ENCODE peak calls at places on chromosomes 7 and 10, in seven cellular contexts. One of them, this sample, is unnamed.

GRCh38 chr7:91325731-91326130 is 61.5 kb downstream of the FZD1 start:
- DNase-seq in CD8-positive, alpha-beta memory T cell: no peak
- DNase-seq in activated CD4-positive, alpha-beta T cell treated with anti-CD3 and anti-CD28 coated beads, Interleukin-2, amount 50 U/mL, for 24 hours: no peak
- DNase-seq in NCI-H510A: no peak
- DNase-seq in AG08395: peak; percentile 24
- DNase-seq in tibial artery: no peak
- DNase-seq in T-helper 1 cell: no peak
- DNase-seq in this sample: peak; percentile 8

GRCh38 chr7:18425873-18426520 is 69.6 kb upstream of the HDAC9 start:
- DNase-seq in tibial artery: no peak
- DNase-seq in T-helper 1 cell: no peak
- DNase-seq in activated CD4-positive, alpha-beta T cell treated with anti-CD3 and anti-CD28 coated beads, Interleukin-2, amount 50 U/mL, for 24 hours: no peak
- DNase-seq in AG08395: no peak
- DNase-seq in CD8-positive, alpha-beta memory T cell: no peak
- DNase-seq in NCI-H510A: no peak
- DNase-seq in this sample: no peak

GRCh38 chr10:3365630-3366029 is 193.0 kb upstream of the PITRM1 start:
- DNase-seq in AG08395: no peak
- DNase-seq in T-helper 1 cell: no peak
- DNase-seq in NCI-H510A: no peak
- DNase-seq in tibial artery: no peak
- DNase-seq in activated CD4-positive, alpha-beta T cell treated with anti-CD3 and anti-CD28 coated beads, Interleukin-2, amount 50 U/mL, for 24 hours: no peak
- DNase-seq in CD8-positive, alpha-beta memory T cell: no peak
- DNase-seq in this sample: peak; percentile 69

GRCh38 chr7:51636503-51636902 is 319.9 kb upstream of the COBL start:
- DNase-seq in activated CD4-positive, alpha-beta T cell treated with anti-CD3 and anti-CD28 coated beads, Interleukin-2, amount 50 U/mL, for 24 hours: no peak
- DNase-seq in AG08395: no peak
- DNase-seq in tibial artery: no peak
- DNase-seq in CD8-positive, alpha-beta memory T cell: no peak
- DNase-seq in T-helper 1 cell: no peak
- DNase-seq in NCI-H510A: no peak
- DNase-seq in this sample: no peak

GRCh38 chr7:111107576-111107975 is 16.6 kb downstream of the LRRN3 start:
- DNase-seq in T-helper 1 cell: no peak
- DNase-seq in tibial artery: no peak
- DNase-seq in CD8-positive, alpha-beta memory T cell: no peak
- DNase-seq in activated CD4-positive, alpha-beta T cell treated with anti-CD3 and anti-CD28 coated beads, Interleukin-2, amount 50 U/mL, for 24 hours: no peak
- DNase-seq in AG08395: no peak
- DNase-seq in NCI-H510A: no peak
- DNase-seq in this sample: no peak

GRCh38 chr10:45374451-45375052 is 536 bp downstream of the ALOX5 start:
- DNase-seq in T-helper 1 cell: no peak
- DNase-seq in NCI-H510A: no peak
- DNase-seq in tibial artery: no peak
- DNase-seq in CD8-positive, alpha-beta memory T cell: no peak
- DNase-seq in activated CD4-positive, alpha-beta T cell treated with anti-CD3 and anti-CD28 coated beads, Interleukin-2, amount 50 U/mL, for 24 hours: no peak
- DNase-seq in AG08395: peak; percentile 1
- DNase-seq in this sample: no peak

GRCh38 chr7:113392421-113392820 is 274.1 kb upstream of the SMIM30 start:
- DNase-seq in activated CD4-positive, alpha-beta T cell treated with anti-CD3 and anti-CD28 coated beads, Interleukin-2, amount 50 U/mL, for 24 hours: no peak
- DNase-seq in CD8-positive, alpha-beta memory T cell: no peak
- DNase-seq in tibial artery: no peak
- DNase-seq in NCI-H510A: no peak
- DNase-seq in AG08395: no peak
- DNase-seq in T-helper 1 cell: no peak
- DNase-seq in this sample: no peak

GRCh38 chr7:150903627-150904026 is 51.3 kb downstream of the AOC1 start:
- DNase-seq in tibial artery: no peak
- DNase-seq in activated CD4-positive, alpha-beta T cell treated with anti-CD3 and anti-CD28 coated beads, Interleukin-2, amount 50 U/mL, for 24 hours: no peak
- DNase-seq in T-helper 1 cell: no peak
- DNase-seq in CD8-positive, alpha-beta memory T cell: no peak
- DNase-seq in NCI-H510A: no peak
- DNase-seq in AG08395: peak; percentile 67
- DNase-seq in this sample: no peak

GRCh38 chr7:76037310-76037709 is 10.5 kb downstream of the STYXL1 start:
- DNase-seq in T-helper 1 cell: no peak
- DNase-seq in tibial artery: peak; percentile 45
- DNase-seq in NCI-H510A: no peak
- DNase-seq in AG08395: peak; percentile 96
- DNase-seq in CD8-positive, alpha-beta memory T cell: no peak
- DNase-seq in activated CD4-positive, alpha-beta T cell treated with anti-CD3 and anti-CD28 coated beads, Interleukin-2, amount 50 U/mL, for 24 hours: no peak
- DNase-seq in this sample: no peak

GRCh38 chr10:20892796-20893195 is 4.3 kb downstream of the NEBL start:
- DNase-seq in NCI-H510A: no peak
- DNase-seq in AG08395: no peak
- DNase-seq in tibial artery: no peak
- DNase-seq in T-helper 1 cell: no peak
- DNase-seq in activated CD4-positive, alpha-beta T cell treated with anti-CD3 and anti-CD28 coated beads, Interleukin-2, amount 50 U/mL, for 24 hours: no peak
- DNase-seq in CD8-positive, alpha-beta memory T cell: no peak
- DNase-seq in this sample: no peak

GRCh38 chr7:156222151-156222550 is 409.9 kb upstream of the SHH start:
- DNase-seq in tibial artery: no peak
- DNase-seq in AG08395: no peak
- DNase-seq in T-helper 1 cell: no peak
- DNase-seq in activated CD4-positive, alpha-beta T cell treated with anti-CD3 and anti-CD28 coated beads, Interleukin-2, amount 50 U/mL, for 24 hours: no peak
- DNase-seq in CD8-positive, alpha-beta memory T cell: no peak
- DNase-seq in NCI-H510A: no peak
- DNase-seq in this sample: no peak

GRCh38 chr10:10552948-10553347 is 464.7 kb upstream of the CELF2 start:
- DNase-seq in T-helper 1 cell: no peak
- DNase-seq in CD8-positive, alpha-beta memory T cell: no peak
- DNase-seq in AG08395: no peak
- DNase-seq in NCI-H510A: no peak
- DNase-seq in activated CD4-positive, alpha-beta T cell treated with anti-CD3 and anti-CD28 coated beads, Interleukin-2, amount 50 U/mL, for 24 hours: no peak
- DNase-seq in tibial artery: no peak
- DNase-seq in this sample: no peak

GRCh38 chr7:40175725-40176510 is 41.1 kb downstream of the SUGCT start:
- DNase-seq in T-helper 1 cell: no peak
- DNase-seq in CD8-positive, alpha-beta memory T cell: no peak
- DNase-seq in AG08395: peak; percentile 55
- DNase-seq in NCI-H510A: no peak
- DNase-seq in tibial artery: no peak
- DNase-seq in activated CD4-positive, alpha-beta T cell treated with anti-CD3 and anti-CD28 coated beads, Interleukin-2, amount 50 U/mL, for 24 hours: no peak
- DNase-seq in this sample: no peak

GRCh38 chr7:49174396-49174795 is 250.0 kb downstream of the CDC14C start:
- DNase-seq in T-helper 1 cell: no peak
- DNase-seq in NCI-H510A: no peak
- DNase-seq in tibial artery: no peak
- DNase-seq in CD8-positive, alpha-beta memory T cell: no peak
- DNase-seq in activated CD4-positive, alpha-beta T cell treated with anti-CD3 and anti-CD28 coated beads, Interleukin-2, amount 50 U/mL, for 24 hours: no peak
- DNase-seq in AG08395: no peak
- DNase-seq in this sample: no peak

GRCh38 chr10:20740128-20740527 is 157.0 kb downstream of the NEBL start:
- DNase-seq in NCI-H510A: no peak
- DNase-seq in T-helper 1 cell: no peak
- DNase-seq in CD8-positive, alpha-beta memory T cell: no peak
- DNase-seq in tibial artery: no peak
- DNase-seq in activated CD4-positive, alpha-beta T cell treated with anti-CD3 and anti-CD28 coated beads, Interleukin-2, amount 50 U/mL, for 24 hours: no peak
- DNase-seq in AG08395: no peak
- DNase-seq in this sample: no peak

GRCh38 chr7:26944486-26944885 is 80.1 kb upstream of the SKAP2 start:
- DNase-seq in activated CD4-positive, alpha-beta T cell treated with anti-CD3 and anti-CD28 coated beads, Interleukin-2, amount 50 U/mL, for 24 hours: no peak
- DNase-seq in T-helper 1 cell: no peak
- DNase-seq in NCI-H510A: no peak
- DNase-seq in CD8-positive, alpha-beta memory T cell: no peak
- DNase-seq in tibial artery: no peak
- DNase-seq in AG08395: no peak
- DNase-seq in this sample: peak; percentile 4

GRCh38 chr7:82131224-82131623 is 312.4 kb downstream of the CACNA2D1 start:
- DNase-seq in tibial artery: no peak
- DNase-seq in T-helper 1 cell: no peak
- DNase-seq in NCI-H510A: no peak
- DNase-seq in activated CD4-positive, alpha-beta T cell treated with anti-CD3 and anti-CD28 coated beads, Interleukin-2, amount 50 U/mL, for 24 hours: no peak
- DNase-seq in AG08395: no peak
- DNase-seq in CD8-positive, alpha-beta memory T cell: no peak
- DNase-seq in this sample: no peak

GRCh38 chr10:78579995-78580394 is 488.8 kb upstream of the ZMIZ1 start:
- DNase-seq in CD8-positive, alpha-beta memory T cell: no peak
- DNase-seq in activated CD4-positive, alpha-beta T cell treated with anti-CD3 and anti-CD28 coated beads, Interleukin-2, amount 50 U/mL, for 24 hours: no peak
- DNase-seq in T-helper 1 cell: no peak
- DNase-seq in NCI-H510A: no peak
- DNase-seq in tibial artery: no peak
- DNase-seq in AG08395: no peak
- DNase-seq in this sample: peak; percentile 50

GRCh38 chr10:58465641-58466040 is 47.0 kb upstream of the BICC1 start:
- DNase-seq in T-helper 1 cell: no peak
- DNase-seq in activated CD4-positive, alpha-beta T cell treated with anti-CD3 and anti-CD28 coated beads, Interleukin-2, amount 50 U/mL, for 24 hours: no peak
- DNase-seq in AG08395: no peak
- DNase-seq in tibial artery: no peak
- DNase-seq in CD8-positive, alpha-beta memory T cell: no peak
- DNase-seq in NCI-H510A: no peak
- DNase-seq in this sample: no peak

GRCh38 chr7:17230099-17230807 is 68.2 kb upstream of the AHR start:
- DNase-seq in tibial artery: no peak
- DNase-seq in AG08395: no peak
- DNase-seq in T-helper 1 cell: no peak
- DNase-seq in CD8-positive, alpha-beta memory T cell: no peak
- DNase-seq in NCI-H510A: no peak
- DNase-seq in activated CD4-positive, alpha-beta T cell treated with anti-CD3 and anti-CD28 coated beads, Interleukin-2, amount 50 U/mL, for 24 hours: no peak
- DNase-seq in this sample: no peak

GRCh38 chr10:79155301-79156081 is 86.7 kb downstream of the ZMIZ1 start:
- DNase-seq in CD8-positive, alpha-beta memory T cell: no peak
- DNase-seq in NCI-H510A: no peak
- DNase-seq in AG08395: no peak
- DNase-seq in T-helper 1 cell: no peak
- DNase-seq in activated CD4-positive, alpha-beta T cell treated with anti-CD3 and anti-CD28 coated beads, Interleukin-2, amount 50 U/mL, for 24 hours: no peak
- DNase-seq in tibial artery: peak; percentile 72
- DNase-seq in this sample: no peak

GRCh38 chr7:93148135-93148534 is at the start of gene SAMD9L:
- DNase-seq in CD8-positive, alpha-beta memory T cell: no peak
- DNase-seq in AG08395: peak; percentile 26
- DNase-seq in activated CD4-positive, alpha-beta T cell treated with anti-CD3 and anti-CD28 coated beads, Interleukin-2, amount 50 U/mL, for 24 hours: no peak
- DNase-seq in tibial artery: no peak
- DNase-seq in T-helper 1 cell: no peak
- DNase-seq in NCI-H510A: no peak
- DNase-seq in this sample: no peak

GRCh38 chr10:27659786-27660185 is 85.8 kb downstream of the MKX start:
- DNase-seq in T-helper 1 cell: no peak
- DNase-seq in activated CD4-positive, alpha-beta T cell treated with anti-CD3 and anti-CD28 coated beads, Interleukin-2, amount 50 U/mL, for 24 hours: no peak
- DNase-seq in NCI-H510A: no peak
- DNase-seq in CD8-positive, alpha-beta memory T cell: no peak
- DNase-seq in AG08395: no peak
- DNase-seq in tibial artery: no peak
- DNase-seq in this sample: no peak

GRCh38 chr10:88092975-88093374 is 229.6 kb downstream of the PTEN start:
- DNase-seq in activated CD4-positive, alpha-beta T cell treated with anti-CD3 and anti-CD28 coated beads, Interleukin-2, amount 50 U/mL, for 24 hours: no peak
- DNase-seq in AG08395: no peak
- DNase-seq in T-helper 1 cell: no peak
- DNase-seq in tibial artery: no peak
- DNase-seq in NCI-H510A: peak; percentile 19
- DNase-seq in CD8-positive, alpha-beta memory T cell: no peak
- DNase-seq in this sample: no peak

GRCh38 chr10:7811000-7811399 is 7.3 kb upstream of the TAF3 start:
- DNase-seq in AG08395: no peak
- DNase-seq in CD8-positive, alpha-beta memory T cell: no peak
- DNase-seq in tibial artery: no peak
- DNase-seq in T-helper 1 cell: no peak
- DNase-seq in NCI-H510A: no peak
- DNase-seq in activated CD4-positive, alpha-beta T cell treated with anti-CD3 and anti-CD28 coated beads, Interleukin-2, amount 50 U/mL, for 24 hours: no peak
- DNase-seq in this sample: no peak

GRCh38 chr10:110872984-110873569 is 1.3 kb downstream of the PDCD4 start:
- DNase-seq in tibial artery: no peak
- DNase-seq in AG08395: no peak
- DNase-seq in CD8-positive, alpha-beta memory T cell: no peak
- DNase-seq in T-helper 1 cell: no peak
- DNase-seq in activated CD4-positive, alpha-beta T cell treated with anti-CD3 and anti-CD28 coated beads, Interleukin-2, amount 50 U/mL, for 24 hours: no peak
- DNase-seq in NCI-H510A: no peak
- DNase-seq in this sample: no peak

GRCh38 chr10:73967544-73967943 is 30.4 kb upstream of the VCL start:
- DNase-seq in AG08395: no peak
- DNase-seq in CD8-positive, alpha-beta memory T cell: no peak
- DNase-seq in activated CD4-positive, alpha-beta T cell treated with anti-CD3 and anti-CD28 coated beads, Interleukin-2, amount 50 U/mL, for 24 hours: no peak
- DNase-seq in NCI-H510A: no peak
- DNase-seq in T-helper 1 cell: no peak
- DNase-seq in tibial artery: no peak
- DNase-seq in this sample: no peak

GRCh38 chr7:155935726-155936125 is 123.5 kb upstream of the SHH start:
- DNase-seq in CD8-positive, alpha-beta memory T cell: no peak
- DNase-seq in tibial artery: no peak
- DNase-seq in AG08395: no peak
- DNase-seq in T-helper 1 cell: no peak
- DNase-seq in NCI-H510A: no peak
- DNase-seq in activated CD4-positive, alpha-beta T cell treated with anti-CD3 and anti-CD28 coated beads, Interleukin-2, amount 50 U/mL, for 24 hours: no peak
- DNase-seq in this sample: no peak

GRCh38 chr10:94224656-94225055 is 138.1 kb downstream of the NOC3L start:
- DNase-seq in activated CD4-positive, alpha-beta T cell treated with anti-CD3 and anti-CD28 coated beads, Interleukin-2, amount 50 U/mL, for 24 hours: no peak
- DNase-seq in tibial artery: no peak
- DNase-seq in NCI-H510A: no peak
- DNase-seq in CD8-positive, alpha-beta memory T cell: no peak
- DNase-seq in AG08395: peak; percentile 42
- DNase-seq in T-helper 1 cell: no peak
- DNase-seq in this sample: no peak

GRCh38 chr10:55470840-55471239 is 669.8 kb upstream of the PCDH15 start:
- DNase-seq in CD8-positive, alpha-beta memory T cell: no peak
- DNase-seq in AG08395: no peak
- DNase-seq in activated CD4-positive, alpha-beta T cell treated with anti-CD3 and anti-CD28 coated beads, Interleukin-2, amount 50 U/mL, for 24 hours: no peak
- DNase-seq in NCI-H510A: no peak
- DNase-seq in T-helper 1 cell: no peak
- DNase-seq in tibial artery: no peak
- DNase-seq in this sample: no peak

GRCh38 chr7:85714182-85714581 is 527.3 kb upstream of the SEMA3D start:
- DNase-seq in CD8-positive, alpha-beta memory T cell: no peak
- DNase-seq in activated CD4-positive, alpha-beta T cell treated with anti-CD3 and anti-CD28 coated beads, Interleukin-2, amount 50 U/mL, for 24 hours: no peak
- DNase-seq in NCI-H510A: no peak
- DNase-seq in AG08395: no peak
- DNase-seq in tibial artery: no peak
- DNase-seq in T-helper 1 cell: no peak
- DNase-seq in this sample: no peak